ENCODE peak calls at places on chromosomes 12 and 14, in nine cellular contexts. W is activated T-helper 1 cell treated with Interleukin-2 at 50 U/mL for 16 hours; X is astrocyte of the spinal cord; Z is BJ; M is naive thymus-derived CD4-positive, alpha-beta T cell; F is T-helper 9 cell; H is stimulated activated CD4-positive, alpha-beta T cell treated with anti-CD3 and anti-CD28 coated beads, Interleukin-15, amount 100 ng/mL, for 24 hours; I is type B pancreatic cell; C is HTR-8/SVneo. V is an unnamed sample.

GRCh38 chr12:55659486-55660385 is 23.0 kb downstream of the OR10P1 start:
- DNase-seq in W (no peak), F (no peak), C (no peak), M (no peak), Z (no peak), X (no peak), H (no peak), I (no peak), V (peak)

GRCh38 chr14:26766726-26767125 is 168.9 kb upstream of the NOVA1 start:
- DNase-seq in X (no peak), I (no peak), W (no peak), Z (no peak), F (no peak), M (no peak), C (no peak), H (no peak), V (no peak)

GRCh38 chr12:121580959-121581680 is at the start of gene KDM2B:
- DNase-seq in M (peak), H (peak), W (no peak), X (peak), Z (no peak), F (no peak), C (no peak), I (no peak), V (no peak)

GRCh38 chr14:91154851-91155625 is 41.2 kb downstream of the DGLUCY start:
- DNase-seq in F (no peak), C (no peak), Z (no peak), H (peak), W (no peak), M (no peak), X (peak), I (no peak), V (peak)

GRCh38 chr12:4215862-4216541 is 57.6 kb upstream of the CCND2 start:
- DNase-seq in I (no peak), W (no peak), X (no peak), M (no peak), H (peak), C (no peak), Z (no peak), F (no peak), V (no peak)

GRCh38 chr14:32933623-32933942 is 5.1 kb upstream of the NPAS3 start:
- DNase-seq in F (no peak), X (peak), C (no peak), I (no peak), W (no peak), H (no peak), M (no peak), Z (no peak), V (peak)

GRCh38 chr12:6960291-6961277 is 9.4 kb downstream of the PTPN6 start:
- DNase-seq in W (no peak), F (no peak), M (no peak), H (peak), Z (no peak), X (peak), C (peak), I (no peak), V (no peak)

GRCh38 chr12:42325776-42326465 is at the start of the genes PPHLN1 and ZCRB1:
- DNase-seq in W (peak), H (peak), C (peak), M (peak), I (peak), F (peak), X (peak), Z (peak), V (peak)

GRCh38 chr12:39692258-39692853 is 72.8 kb upstream of the ABCD2 start:
- DNase-seq in I (no peak), H (no peak), M (peak), Z (no peak), W (no peak), X (peak), F (no peak), C (no peak), V (peak)

GRCh38 chr14:40445020-40445419 is 1012.8 kb upstream of the FBXO33 start:
- DNase-seq in C (no peak), H (no peak), M (no peak), X (no peak), F (no peak), Z (no peak), W (no peak), I (no peak), V (no peak)

GRCh38 chr14:69543341-69544249 is 31.1 kb downstream of the CCDC177 start:
- DNase-seq in M (no peak), C (peak), W (no peak), Z (no peak), X (peak), H (peak), I (no peak), F (peak), V (no peak)

GRCh38 chr14:34713681-34714319 is 593 bp downstream of the CFL2 start:
- DNase-seq in F (peak), H (peak), C (no peak), Z (peak), W (no peak), X (peak), I (no peak), M (peak), V (peak)

GRCh38 chr14:62062645-62063044 is 300.4 kb downstream of the SNAPC1 start:
- DNase-seq in I (no peak), C (no peak), W (no peak), X (no peak), H (no peak), M (no peak), F (no peak), Z (no peak), V (no peak)

GRCh38 chr14:60196291-60196690 is 31.1 kb upstream of the DHRS7 start:
- DNase-seq in X (no peak), C (no peak), W (no peak), F (no peak), H (no peak), M (no peak), I (no peak), Z (no peak), V (no peak)

GRCh38 chr14:34978444-34978843 is 4.3 kb upstream of the SRP54 start:
- DNase-seq in H (no peak), Z (no peak), I (no peak), M (no peak), F (no peak), X (no peak), C (no peak), W (no peak), V (no peak)

GRCh38 chr14:47821134-47821533 is 145.7 kb upstream of the MDGA2 start:
- DNase-seq in F (no peak), M (no peak), H (no peak), C (no peak), Z (no peak), I (no peak), W (no peak), X (no peak), V (no peak)

GRCh38 chr12:52066346-52067080 is 3.3 kb upstream of the ATG101 start:
- DNase-seq in H (no peak), X (no peak), F (no peak), I (no peak), W (no peak), C (no peak), Z (no peak), M (no peak), V (no peak)